ENCODE peak calls at places on chromosomes 4 and X, in six cellular contexts. C, V, F, E, W and N are unnamed samples. For H3K27me3, the result is how much of the 10 kb centered on the place peaks cover.

GRCh38 chrX:73562986-73563739 is at the start of gene CHIC1:
- DNase-seq in V (peak), F (peak), C (peak), W (peak), E (peak), N (peak)

GRCh38 chr4:139208404-139208945 is 31.5 kb upstream of the ELF2 start:
- DNase-seq in E (no peak), C (no peak), W (no peak), V (no peak), F (no peak), N (no peak)

GRCh38 chr4:145487626-145488025 is 6.0 kb downstream of the SMAD1 start:
- DNase-seq in F (no peak), E (no peak), V (no peak), W (no peak), C (no peak), N (no peak)

GRCh38 chr4:8315343-8316250 is 46.0 kb downstream of the HTRA3 start:
- DNase-seq in F (no peak), V (peak), E (no peak), C (peak), W (no peak), N (peak)

GRCh38 chr4:7880681-7881080 is 59.0 kb downstream of the AFAP1 start:
- DNase-seq in V (no peak), E (no peak), F (no peak), C (no peak), W (no peak), N (no peak)

GRCh38 chrX:133413218-133413925 is 1.9 kb downstream of the GPC4 start:
- DNase-seq in F (no peak), V (peak), C (no peak), W (no peak), E (peak), N (no peak)

GRCh38 chr4:185941476-185941875 is 127.5 kb upstream of the TLR3 start:
- DNase-seq in V (no peak), F (no peak), W (no peak), C (no peak), E (no peak), N (no peak)

GRCh38 chrX:2159393-2159792 is 341.4 kb downstream of the DHRSX start:
- DNase-seq in C (no peak), V (no peak), W (no peak), E (no peak), F (no peak), N (no peak)

GRCh38 chr4:81180916-81181315 is 34.1 kb downstream of the PRKG2 start:
- DNase-seq in V (no peak), W (no peak), E (no peak), C (no peak), F (no peak), N (no peak)

GRCh38 chrX:139211568-139212182 is 318.9 kb upstream of the F9 start:
- DNase-seq in C (no peak), E (no peak), F (no peak), V (no peak), W (no peak), N (no peak)

GRCh38 chrX:130171446-130172126 is at the start of gene RAB33A:
- DNase-seq in V (peak), E (peak), C (no peak), W (no peak), F (peak), N (peak)

GRCh38 chr4:149999485-150000074 is 78.7 kb upstream of the DCLK2 start:
- DNase-seq in V (no peak), E (no peak), F (no peak), C (no peak), W (no peak), N (peak)

GRCh38 chr4:14254252-14254651 is 626.7 kb upstream of the BOD1L1 start:
- DNase-seq in E (peak), F (peak), V (no peak), C (peak), W (peak), N (peak)

GRCh38 chrX:20361081-20361889 is 94.6 kb upstream of the RPS6KA3 start:
- DNase-seq in V (no peak), E (no peak), F (peak), W (no peak), C (no peak), N (peak)

GRCh38 chr4:184815046-184815877 is 10.5 kb downstream of the ACSL1 start:
- DNase-seq in C (peak), V (peak), E (peak), W (peak), F (peak), N (peak)

GRCh38 chr4:113394730-113395530 is 345.5 kb downstream of the ANK2 start:
- DNase-seq in V (peak), C (peak), W (no peak), F (no peak), E (no peak), N (peak)

GRCh38 chr4:4603067-4603466 is 61.2 kb upstream of the STX18 start:
- DNase-seq in F (no peak), E (no peak), V (no peak), C (no peak), W (no peak), N (no peak)

GRCh38 chrX:13440166-13440565 is 120.3 kb upstream of the ATXN3L start:
- DNase-seq in W (no peak), V (no peak), E (no peak), F (no peak), C (no peak), N (no peak)

GRCh38 chrX:100643943-100644587 is at the start of gene SRPX2:
- DNase-seq in C (no peak), V (peak), F (no peak), W (no peak), E (no peak), N (no peak)

GRCh38 chr4:112075129-112075753 is 70.0 kb upstream of the FAM241A start:
- DNase-seq in V (no peak), F (no peak), C (no peak), W (no peak), E (no peak), N (peak)

GRCh38 chrX:119521246-119521645 is 44.0 kb downstream of the STEEP1 start:
- DNase-seq in F (no peak), W (no peak), V (no peak), E (no peak), C (no peak), N (no peak)

GRCh38 chr4:189974056-189974455 is 33.4 kb downstream of the FRG1 start:
- DNase-seq in C (no peak), W (no peak), F (no peak), V (no peak), E (no peak), N (no peak)

GRCh38 chrX:153225438-153226098 is 46.5 kb downstream of the MAGEA1 start:
- DNase-seq in F (no peak), C (no peak), V (no peak), E (no peak), W (no peak), N (no peak)

GRCh38 chrX:153226344-153227190 is 47.5 kb downstream of the MAGEA1 start:
- DNase-seq in C (no peak), W (no peak), E (no peak), F (no peak), V (peak), N (peak)
- H3K4me3 ChIP-seq in C (no peak), W (no peak), E (no peak), F (no peak), V (no peak), N (no peak)

GRCh38 chr4:52251864-52252263 is 200.8 kb downstream of the SPATA18 start:
- DNase-seq in W (no peak), F (no peak), E (no peak), C (no peak), V (no peak), N (no peak)

GRCh38 chr4:52246834-52247233 is 195.7 kb downstream of the SPATA18 start:
- DNase-seq in W (no peak), F (no peak), E (no peak), C (no peak), V (no peak), N (no peak)

GRCh38 chr4:52250124-52250523 is 199.0 kb downstream of the SPATA18 start:
- DNase-seq in F (no peak), V (peak), E (no peak), C (no peak), W (no peak), N (no peak)

GRCh38 chr4:52248836-52249235 is 197.7 kb downstream of the SPATA18 start:
- DNase-seq in W (no peak), E (no peak), V (no peak), C (no peak), F (no peak), N (no peak)

GRCh38 chr4:52249583-52249982 is 198.5 kb downstream of the SPATA18 start:
- DNase-seq in E (no peak), W (no peak), V (no peak), F (no peak), C (no peak), N (no peak)
- H3K27me3 ChIP-seq in E (under half), W (under half), V (under half), F (under half), C (under half), N (under half)

DNA sequence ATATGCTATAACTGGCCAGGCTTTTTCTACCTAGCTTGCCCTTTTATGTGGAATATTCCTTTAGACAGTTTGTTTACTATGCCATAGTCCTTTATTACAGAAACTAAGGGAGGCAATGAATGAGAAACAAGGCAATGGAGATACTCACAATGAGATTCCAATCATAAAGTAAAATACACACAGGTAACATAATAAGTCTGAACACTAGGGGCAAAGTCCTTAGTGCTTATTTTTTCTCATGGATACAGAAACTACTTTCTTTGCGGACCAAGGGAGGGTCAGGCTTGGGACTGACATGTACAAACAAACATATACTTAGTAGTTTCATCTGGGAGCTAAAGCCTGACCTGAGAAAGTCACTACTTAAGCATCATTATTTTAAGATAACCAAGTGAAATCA is 16.0 kb upstream of the UGT8 start:
- DNase-seq in C (no peak), W (no peak), V (no peak), F (no peak), E (no peak), N (peak)
- TF ChIP-seq CTCF in C (no peak), W (no peak), V (no peak), F (no peak), E (no peak), N (no peak)

GRCh38 chr4:74449571-74450297 is 4.8 kb downstream of the AREG start:
- DNase-seq in E (no peak), W (no peak), V (no peak), C (no peak), F (no peak), N (no peak)
- H3K4me3 ChIP-seq in E (no peak), W (no peak), V (no peak), C (no peak), F (no peak), N (no peak)